ENCODE peak calls at places on chromosomes 13 and 19, in four cellular contexts. H is NCI-H345, F is neural progenitor cell, C is epithelial cell of prostate. Q is an unnamed sample.

GRCh38 chr13:46348976-46349375 is 38.1 kb downstream of the RUBCNL start:
- DNase-seq in H (no peak), F (peak; percentile 18), C (no peak), Q (no peak)

GRCh38 chr19:18230941-18231734 is 4.9 kb upstream of the PDE4C start:
- DNase-seq in C (no peak), H (no peak), F (no peak), Q (no peak)

GRCh38 chr19:37979547-37980082 is 72.6 kb downstream of the SIPA1L3 start:
- DNase-seq in H (peak; percentile 73), F (no peak), C (no peak), Q (peak; percentile 67)

GRCh38 chr19:28493881-28494280 is 719.1 kb downstream of the UQCRFS1 start:
- DNase-seq in H (no peak), F (peak; percentile 90), C (no peak), Q (no peak)

GRCh38 chr19:48500830-48501445 is 10.7 kb downstream of the LMTK3 start:
- DNase-seq in H (no peak), F (no peak), C (no peak), Q (no peak)

GRCh38 chr13:40932252-40932651 is 86.9 kb downstream of the ELF1 start:
- DNase-seq in H (no peak), F (no peak), C (no peak), Q (no peak)

GRCh38 chr19:33248954-33249613 is 23.4 kb upstream of the SLC7A10 start:
- DNase-seq in F (no peak), C (no peak), H (no peak), Q (no peak)

GRCh38 chr19:46824887-46825730 is 25.5 kb downstream of the AP2S1 start:
- DNase-seq in H (no peak), C (no peak), F (no peak), Q (peak; percentile 75)

GRCh38 chr13:101155920-101156319 is 260.4 kb downstream of the NALCN start:
- DNase-seq in H (no peak), F (peak; percentile 13), C (no peak), Q (no peak)

GRCh38 chr13:36919833-36920611 is at the start of gene SMAD9:
- DNase-seq in C (no peak), H (peak; percentile 68), F (peak; percentile 91), Q (peak; percentile 56)

GRCh38 chr19:16062789-16063188 is 13.5 kb upstream of the TPM4 start:
- DNase-seq in F (peak; percentile 57), C (no peak), H (peak; percentile 2), Q (peak; percentile 45)

GRCh38 chr19:1206733-1207301 is 1.2 kb downstream of the STK11 start:
- DNase-seq in F (no peak), C (no peak), H (no peak), Q (no peak)

GRCh38 chr19:10000171-10000826 is 10.0 kb downstream of the COL5A3 start:
- DNase-seq in H (peak; percentile 52), C (no peak), F (peak; percentile 86), Q (peak; percentile 62)

GRCh38 chr13:40480012-40480914 is 186.2 kb downstream of the FOXO1 start:
- DNase-seq in H (no peak), F (no peak), C (no peak), Q (no peak)

GRCh38 chr13:41059466-41059865 is 1.8 kb upstream of the WBP4 start:
- DNase-seq in C (no peak), F (no peak), H (no peak), Q (no peak)

Q was measured in NCI-H2171 treated with DMSO at 0.1 percent for 48 hours.